ENCODE peak calls at places on chromosomes 3 and 15, in four cellular contexts. N is DND-41, X is esophagus muscularis mucosa, U is K562. D is an unnamed sample. For H3K9me3, the result is how much of the 10 kb centered on the place peaks cover.

GRCh38 chr3:73493543-73494314 is 131.0 kb downstream of the PDZRN3 start:
- DNase-seq in X (peak), U (no peak), N (no peak), D (no peak)

GRCh38 chr3:46222435-46223161 is 14.5 kb upstream of the CCR1 start:
- DNase-seq in U (no peak), X (peak), N (no peak), D (no peak)

GRCh38 chr3:141680620-141681389 is 57.3 kb upstream of the RNF7 start:
- DNase-seq in X (peak), U (peak), N (peak), D (no peak)

GRCh38 chr15:68572921-68573320 is 5.9 kb upstream of the CORO2B start:
- DNase-seq in N (no peak), U (no peak), X (no peak), D (peak)

GRCh38 chr15:20355256-20355868 is 186.2 kb downstream of the GOLGA6L6 start:
- DNase-seq in X (no peak), U (no peak), N (no peak), D (peak)

GRCh38 chr15:93087825-93088199 is 1.2 kb downstream of the RGMA start:
- DNase-seq in U (peak), X (peak), N (peak), D (no peak)

GRCh38 chr3:71581451-71581980 is 2.0 kb downstream of the FOXP1 start:
- DNase-seq in N (peak), U (peak), X (peak), D (peak)

GRCh38 chr3:184632551-184632950 is 71.0 kb downstream of the EPHB3 start:
- DNase-seq in X (no peak), U (no peak), N (no peak), D (no peak)

GRCh38 chr3:156366559-156366958 is 188.4 kb downstream of the SSR3 start:
- DNase-seq in X (no peak), N (no peak), U (no peak), D (no peak)

DNA sequence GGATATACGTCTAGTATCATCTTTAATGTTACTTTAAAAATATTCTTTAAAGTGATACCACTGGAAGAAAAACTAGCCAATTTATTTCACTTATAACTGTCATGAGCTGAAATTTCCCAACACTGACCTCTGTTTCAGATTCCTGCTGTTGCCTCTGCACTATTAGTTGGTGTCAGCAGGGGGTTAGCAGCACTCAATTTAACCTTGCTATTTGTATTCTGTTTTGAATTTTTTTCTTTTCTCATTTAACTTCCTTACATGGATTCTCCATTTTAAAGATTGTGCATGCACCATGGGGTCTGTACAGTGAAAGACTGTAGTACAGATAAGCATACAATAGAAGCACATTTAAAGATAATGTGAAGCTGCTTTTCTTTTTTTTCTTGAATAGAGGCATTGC is 169.2 kb downstream of the UBE2E2 start:
- DNase-seq in U (no peak), X (no peak), N (no peak), D (no peak)
- TF ChIP-seq CTCF in U (no peak), X (no peak), N (no peak), D (no peak)

GRCh38 chr15:79918278-79918677 is 21.5 kb upstream of the MTHFS start:
- DNase-seq in N (no peak), X (no peak), U (no peak), D (peak)

GRCh38 chr15:79919090-79919748 is 22.4 kb upstream of the MTHFS start:
- DNase-seq in X (no peak), N (no peak), U (no peak), D (no peak)

GRCh38 chr15:79919749-79920511 is 23.1 kb upstream of the MTHFS start:
- DNase-seq in N (no peak), U (no peak), X (no peak), D (no peak)

GRCh38 chr15:79916424-79916823 is 19.6 kb upstream of the MTHFS start:
- DNase-seq in X (no peak), U (no peak), N (no peak), D (no peak)

DNA sequence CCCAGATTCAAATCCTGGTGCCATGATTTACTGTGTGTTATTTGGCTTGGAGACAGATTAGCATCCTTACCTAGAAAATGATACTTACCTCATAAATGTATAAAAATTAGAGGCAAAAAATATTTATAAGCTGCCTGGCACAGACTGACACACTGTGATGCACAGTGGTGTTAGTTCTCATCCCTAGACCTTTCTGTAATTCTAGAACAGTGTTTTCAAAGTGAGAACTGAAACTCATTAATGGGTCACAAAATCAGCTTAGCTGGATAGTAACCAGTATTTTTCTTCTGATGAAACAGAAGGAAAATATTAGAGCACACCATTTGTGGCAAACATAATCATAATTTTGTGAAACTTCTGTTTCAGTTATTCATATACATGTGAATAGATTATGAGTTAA is 17.9 kb upstream of the MTHFS start:
- DNase-seq in U (no peak), N (no peak), X (no peak), D (no peak)
- H3K9me3 ChIP-seq in U (under half), N (under half), X (under half), D (under half)

DNA sequence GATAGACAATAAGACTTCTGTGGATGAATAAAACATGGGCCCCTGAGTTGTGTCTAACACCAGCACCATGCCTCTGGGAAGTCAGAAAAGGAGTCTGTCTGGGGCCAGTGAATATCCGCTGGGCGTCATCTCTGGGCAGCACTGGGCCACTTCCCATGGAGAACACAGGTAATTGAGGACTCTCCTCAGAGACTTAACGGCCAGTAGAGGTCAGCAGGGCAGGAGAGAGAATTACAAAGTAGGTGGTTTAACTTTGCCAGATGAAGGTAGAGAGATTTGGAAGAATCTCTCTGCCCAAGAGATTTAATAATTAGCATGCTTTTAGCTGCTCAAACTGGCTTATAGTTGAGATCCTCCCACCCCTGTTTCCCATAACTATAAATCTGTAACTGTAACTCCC is 65.7 kb downstream of the OCA2 start:
- DNase-seq in U (no peak), N (no peak), X (peak), D (no peak)
- TF ChIP-seq CTCF in U (no peak), N (no peak), X (no peak), D (no peak)

DNA sequence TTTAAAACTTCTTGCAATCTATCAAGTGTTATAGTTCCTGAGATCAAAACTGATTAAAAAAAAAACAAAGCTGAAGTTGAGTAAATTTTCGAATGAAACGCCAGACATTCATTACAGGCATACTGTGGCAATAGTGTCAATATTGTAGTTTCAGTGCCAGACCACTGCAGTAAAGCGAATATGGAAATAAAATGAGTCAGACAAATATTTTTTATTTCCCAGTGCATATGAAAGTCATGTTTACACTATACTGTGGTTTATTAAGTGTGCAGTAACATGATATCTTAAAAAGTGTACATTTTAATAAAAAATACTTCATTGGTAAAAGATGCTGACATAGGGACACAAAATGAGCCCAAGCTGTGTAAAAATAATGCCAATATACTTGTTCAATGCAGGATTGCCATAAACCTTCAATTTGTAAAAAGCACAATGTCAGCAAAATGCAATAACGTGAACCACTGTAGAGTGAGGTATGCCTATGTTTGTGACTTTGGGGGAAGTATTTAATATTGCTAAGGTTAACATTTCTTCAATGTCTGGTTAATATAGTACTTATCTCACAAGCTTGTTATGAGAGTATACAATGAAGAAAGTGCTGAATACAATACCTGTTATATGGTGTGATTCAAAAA is 1473.9 kb upstream of the GBE1 start:
- DNase-seq in X (no peak), U (no peak), N (no peak), D (no peak)
- H3K9me3 ChIP-seq in X (under half), U (under half), N (under half), D (under half)

GRCh38 chr3:56874269-56874668 is 72.5 kb upstream of the ARHGEF3 start:
- DNase-seq in X (no peak), U (no peak), N (no peak), D (no peak)
- TF ChIP-seq CTCF in X (no peak), U (no peak), N (no peak), D (no peak)

DNA sequence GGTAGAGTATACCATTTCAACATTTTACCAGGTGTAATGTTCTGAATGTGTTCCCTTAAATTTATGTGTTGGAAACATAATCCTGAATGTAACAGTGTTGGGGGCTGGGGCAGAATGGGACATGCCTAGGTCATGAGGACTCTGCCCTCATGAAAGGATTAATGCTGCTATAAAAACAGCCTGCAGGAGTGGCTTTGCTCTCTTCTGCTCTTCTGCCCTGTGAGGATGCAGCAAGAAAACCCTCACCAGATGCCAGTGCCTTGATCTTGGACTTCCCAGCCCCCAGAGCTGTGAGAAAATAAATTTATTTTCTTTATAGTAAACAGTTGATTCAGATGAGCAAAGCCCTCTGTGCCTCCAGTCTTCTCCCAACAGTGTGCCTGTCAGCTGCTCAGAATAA is 326.0 kb upstream of the ONECUT1 start:
- DNase-seq in U (no peak), X (no peak), N (no peak), D (no peak)
- H3K9me3 ChIP-seq in U (under half), X (under half), N (under half), D (under half)

GRCh38 chr3:151165221-151165620 is 37.8 kb downstream of the GPR171 start:
- DNase-seq in N (no peak), X (no peak), U (no peak), D (no peak)
- TF ChIP-seq CTCF in N (no peak), X (no peak), U (no peak), D (no peak)

D was measured in upper lobe of left lung.